ENCODE peak calls at places on chromosomes 12 and 14, in six cellular contexts. One of them, this sample, is unnamed.
A peak's percentile ranks its signal among the peaks of the same experiment; 100 is the strongest.

GRCh38 chr14:75833326-75834020 is 148.3 kb downstream of the TGFB3 start:
- DNase-seq in A549: no peak
- DNase-seq in Karpas-422: no peak
- DNase-seq in effector memory CD4-positive, alpha-beta T cell: no peak
- DNase-seq in esophagus squamous epithelium: no peak
- DNase-seq in neural progenitor cell: no peak
- DNase-seq in this sample: no peak

GRCh38 chr12:5047094-5047493 is 3.4 kb downstream of the KCNA5 start:
- DNase-seq in A549: no peak
- DNase-seq in Karpas-422: no peak
- DNase-seq in effector memory CD4-positive, alpha-beta T cell: no peak
- DNase-seq in esophagus squamous epithelium: no peak
- DNase-seq in neural progenitor cell: peak; percentile 70
- DNase-seq in this sample: no peak

GRCh38 chr12:98998697-98999299 is 353.7 kb downstream of the APAF1 start:
- DNase-seq in A549: peak; percentile 47
- DNase-seq in Karpas-422: peak; percentile 88
- DNase-seq in effector memory CD4-positive, alpha-beta T cell: no peak
- DNase-seq in esophagus squamous epithelium: no peak
- DNase-seq in neural progenitor cell: peak; percentile 45
- DNase-seq in this sample: peak; percentile 11

GRCh38 chr12:93025145-93026103 is 96.3 kb upstream of the EEA1 start:
- DNase-seq in A549: peak; percentile 59
- DNase-seq in Karpas-422: peak; percentile 72
- DNase-seq in effector memory CD4-positive, alpha-beta T cell: no peak
- DNase-seq in esophagus squamous epithelium: no peak
- DNase-seq in neural progenitor cell: peak; percentile 36
- DNase-seq in this sample: no peak

GRCh38 chr12:130634866-130635265 is 81.2 kb downstream of the RIMBP2 start:
- DNase-seq in A549: no peak
- DNase-seq in Karpas-422: no peak
- DNase-seq in effector memory CD4-positive, alpha-beta T cell: no peak
- DNase-seq in esophagus squamous epithelium: no peak
- DNase-seq in neural progenitor cell: no peak
- DNase-seq in this sample: no peak

GRCh38 chr14:104445832-104446381 is 133.7 kb upstream of the C14orf180 start:
- DNase-seq in A549: no peak
- DNase-seq in Karpas-422: no peak
- DNase-seq in effector memory CD4-positive, alpha-beta T cell: no peak
- DNase-seq in esophagus squamous epithelium: no peak
- DNase-seq in neural progenitor cell: no peak
- DNase-seq in this sample: no peak

GRCh38 chr12:3242199-3242863 is 165.2 kb downstream of the TSPAN9 start:
- DNase-seq in A549: peak; percentile 7
- DNase-seq in Karpas-422: no peak
- DNase-seq in effector memory CD4-positive, alpha-beta T cell: no peak
- DNase-seq in esophagus squamous epithelium: no peak
- DNase-seq in neural progenitor cell: no peak
- DNase-seq in this sample: no peak

GRCh38 chr12:104529130-104529874 is 72.6 kb downstream of the CHST11 start:
- DNase-seq in A549: no peak
- DNase-seq in Karpas-422: no peak
- DNase-seq in effector memory CD4-positive, alpha-beta T cell: no peak
- DNase-seq in esophagus squamous epithelium: no peak
- DNase-seq in neural progenitor cell: no peak
- DNase-seq in this sample: no peak

GRCh38 chr14:57247283-57247682 is 21.4 kb downstream of the EXOC5 start:
- DNase-seq in A549: no peak
- DNase-seq in Karpas-422: no peak
- DNase-seq in effector memory CD4-positive, alpha-beta T cell: no peak
- DNase-seq in esophagus squamous epithelium: no peak
- DNase-seq in neural progenitor cell: no peak
- DNase-seq in this sample: no peak

GRCh38 chr12:5922500-5922899 is 22.6 kb downstream of the ANO2 start:
- DNase-seq in A549: no peak
- DNase-seq in Karpas-422: no peak
- DNase-seq in effector memory CD4-positive, alpha-beta T cell: no peak
- DNase-seq in esophagus squamous epithelium: no peak
- DNase-seq in neural progenitor cell: no peak
- DNase-seq in this sample: no peak

GRCh38 chr14:34220921-34221320 is 241.1 kb downstream of the SPTSSA start:
- DNase-seq in A549: no peak
- DNase-seq in Karpas-422: peak; percentile 51
- DNase-seq in effector memory CD4-positive, alpha-beta T cell: no peak
- DNase-seq in esophagus squamous epithelium: no peak
- DNase-seq in neural progenitor cell: peak; percentile 17
- DNase-seq in this sample: no peak

GRCh38 chr14:53391156-53391555 is 238.0 kb upstream of the DDHD1 start:
- DNase-seq in A549: no peak
- DNase-seq in Karpas-422: no peak
- DNase-seq in effector memory CD4-positive, alpha-beta T cell: no peak
- DNase-seq in esophagus squamous epithelium: no peak
- DNase-seq in neural progenitor cell: no peak
- DNase-seq in this sample: no peak

GRCh38 chr14:61716956-61717355 is 21.6 kb downstream of the HIF1A start:
- DNase-seq in A549: no peak
- DNase-seq in Karpas-422: no peak
- DNase-seq in effector memory CD4-positive, alpha-beta T cell: no peak
- DNase-seq in esophagus squamous epithelium: no peak
- DNase-seq in neural progenitor cell: no peak
- DNase-seq in this sample: no peak

GRCh38 chr12:124412646-124413015 is 117.7 kb downstream of the RFLNA start:
- DNase-seq in A549: no peak
- DNase-seq in Karpas-422: no peak
- DNase-seq in effector memory CD4-positive, alpha-beta T cell: no peak
- DNase-seq in esophagus squamous epithelium: no peak
- DNase-seq in neural progenitor cell: no peak
- DNase-seq in this sample: no peak

GRCh38 chr12:2003676-2004112 is 563 bp downstream of the DCP1B start:
- DNase-seq in A549: no peak
- DNase-seq in Karpas-422: no peak
- DNase-seq in effector memory CD4-positive, alpha-beta T cell: no peak
- DNase-seq in esophagus squamous epithelium: no peak
- DNase-seq in neural progenitor cell: no peak
- DNase-seq in this sample: no peak

GRCh38 chr12:107684990-107685359 is 624 bp upstream of the PWP1 start:
- DNase-seq in A549: peak; percentile 71
- DNase-seq in Karpas-422: peak; percentile 70
- DNase-seq in effector memory CD4-positive, alpha-beta T cell: no peak
- DNase-seq in esophagus squamous epithelium: no peak
- DNase-seq in neural progenitor cell: peak; percentile 36
- DNase-seq in this sample: no peak

GRCh38 chr12:80704430-80704829 is 3.0 kb upstream of the MYF6 start:
- DNase-seq in A549: no peak
- DNase-seq in Karpas-422: no peak
- DNase-seq in effector memory CD4-positive, alpha-beta T cell: no peak
- DNase-seq in esophagus squamous epithelium: no peak
- DNase-seq in neural progenitor cell: no peak
- DNase-seq in this sample: no peak

GRCh38 chr12:110532644-110533043 is 30.5 kb downstream of the RAD9B start:
- DNase-seq in A549: no peak
- DNase-seq in Karpas-422: no peak
- DNase-seq in effector memory CD4-positive, alpha-beta T cell: no peak
- DNase-seq in esophagus squamous epithelium: no peak
- DNase-seq in neural progenitor cell: no peak
- DNase-seq in this sample: no peak
- H3K4me1 ChIP-seq in A549: peaks cover 15% of the 10 kb centered on the region
- H3K4me1 ChIP-seq in Karpas-422: peaks cover 77% of the 10 kb centered on the region
- H3K4me1 ChIP-seq in effector memory CD4-positive, alpha-beta T cell: no peaks in the 10 kb centered on the region
- H3K4me1 ChIP-seq in esophagus squamous epithelium: peaks cover 13% of the 10 kb centered on the region
- H3K4me1 ChIP-seq in neural progenitor cell: no peaks in the 10 kb centered on the region
- H3K4me1 ChIP-seq in this sample: no peaks in the 10 kb centered on the region

DNA sequence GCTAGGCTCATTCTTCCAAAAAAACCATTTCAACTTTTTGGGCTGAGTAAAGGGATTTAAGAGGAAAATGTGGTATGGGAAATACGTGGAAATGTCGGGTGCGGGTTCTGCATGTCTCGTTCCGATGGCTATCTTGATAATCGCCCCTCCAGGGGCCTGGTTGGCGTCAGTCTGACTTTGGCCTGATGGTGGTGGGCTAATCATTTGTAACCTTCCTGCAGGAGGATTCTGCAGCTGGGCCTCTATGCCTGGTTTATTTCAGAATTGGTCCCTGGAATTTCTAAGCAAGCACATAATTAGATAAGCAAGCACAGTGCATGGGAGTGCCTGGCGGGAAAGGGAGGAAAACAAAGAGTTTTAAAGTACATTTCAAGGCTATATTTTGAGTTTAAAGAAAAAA is 14.8 kb upstream of the SLC4A8 start:
- DNase-seq in A549: no peak
- DNase-seq in Karpas-422: no peak
- DNase-seq in effector memory CD4-positive, alpha-beta T cell: no peak
- DNase-seq in esophagus squamous epithelium: no peak
- DNase-seq in neural progenitor cell: no peak
- DNase-seq in this sample: no peak
- H3K4me3 ChIP-seq in A549: no peak overlapping the region
- H3K4me3 ChIP-seq in Karpas-422: no peak overlapping the region
- H3K4me3 ChIP-seq in effector memory CD4-positive, alpha-beta T cell: no peak overlapping the region
- H3K4me3 ChIP-seq in esophagus squamous epithelium: no peak overlapping the region
- H3K4me3 ChIP-seq in neural progenitor cell: no peak overlapping the region
- H3K4me3 ChIP-seq in this sample: no peak overlapping the region

DNA sequence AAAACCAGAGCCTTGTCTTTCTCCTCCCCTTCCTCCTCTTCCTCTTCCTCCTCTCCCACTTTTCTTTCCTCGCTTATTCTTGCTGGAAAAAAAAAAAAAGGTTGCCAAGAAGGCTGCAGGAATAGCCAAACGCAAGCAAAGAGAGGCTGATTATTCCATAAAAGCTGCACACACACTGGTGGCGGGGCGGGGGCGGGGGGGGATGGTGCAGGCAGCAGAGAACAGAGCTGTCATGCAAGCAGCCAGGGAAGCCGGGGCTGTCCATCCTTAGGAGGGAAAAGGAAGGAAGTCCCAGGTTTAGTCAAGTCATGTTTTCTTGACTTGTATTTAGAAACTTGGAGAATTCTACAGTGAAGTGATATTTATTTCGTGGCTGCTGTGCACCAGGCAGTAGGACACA is 56.8 kb upstream of the SCN8A start:
- DNase-seq in A549: no peak
- DNase-seq in Karpas-422: no peak
- DNase-seq in effector memory CD4-positive, alpha-beta T cell: no peak
- DNase-seq in esophagus squamous epithelium: no peak
- DNase-seq in neural progenitor cell: no peak
- DNase-seq in this sample: no peak
- H3K27ac ChIP-seq in A549: no peak overlapping the region
- H3K27ac ChIP-seq in Karpas-422: no peak overlapping the region
- H3K27ac ChIP-seq in effector memory CD4-positive, alpha-beta T cell: no peak overlapping the region
- H3K27ac ChIP-seq in esophagus squamous epithelium: no peak overlapping the region
- H3K27ac ChIP-seq in neural progenitor cell: no peak overlapping the region
- H3K27ac ChIP-seq in this sample: no peak overlapping the region

GRCh38 chr14:68364823-68365222 is 428.0 kb downstream of the ZFP36L1 start:
- DNase-seq in A549: no peak
- DNase-seq in Karpas-422: no peak
- DNase-seq in effector memory CD4-positive, alpha-beta T cell: no peak
- DNase-seq in esophagus squamous epithelium: no peak
- DNase-seq in neural progenitor cell: no peak
- DNase-seq in this sample: no peak
- H3K4me1 ChIP-seq in A549: peaks cover 29% of the 10 kb centered on the region
- H3K4me1 ChIP-seq in Karpas-422: no peaks in the 10 kb centered on the region
- H3K4me1 ChIP-seq in effector memory CD4-positive, alpha-beta T cell: peaks cover 18% of the 10 kb centered on the region
- H3K4me1 ChIP-seq in esophagus squamous epithelium: peaks cover 3% of the 10 kb centered on the region
- H3K4me1 ChIP-seq in neural progenitor cell: peaks cover 51% of the 10 kb centered on the region
- H3K4me1 ChIP-seq in this sample: peaks cover 30% of the 10 kb centered on the region

DNA sequence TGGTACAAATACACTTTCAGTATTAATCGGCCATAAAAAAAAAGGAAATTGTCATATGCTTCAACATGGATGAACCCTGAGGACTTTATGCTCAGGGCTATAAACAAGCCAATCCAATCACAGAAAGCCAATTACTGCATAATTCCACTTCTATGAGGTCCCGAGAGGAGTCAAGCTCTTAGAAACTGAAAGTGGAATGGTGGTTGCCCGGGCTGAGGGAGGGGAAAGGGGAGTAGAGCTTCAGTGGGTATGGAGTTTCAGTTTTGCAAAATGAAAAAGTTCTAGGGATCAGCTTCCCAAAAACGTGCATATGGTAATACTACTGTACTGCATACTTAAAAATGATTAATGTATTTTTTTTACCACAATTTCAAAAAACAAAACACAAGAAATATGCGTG is 52.0 kb downstream of the RNF34 start:
- DNase-seq in A549: no peak
- DNase-seq in Karpas-422: no peak
- DNase-seq in effector memory CD4-positive, alpha-beta T cell: no peak
- DNase-seq in esophagus squamous epithelium: no peak
- DNase-seq in neural progenitor cell: no peak
- DNase-seq in this sample: no peak
- H3K4me3 ChIP-seq in A549: no peak overlapping the region
- H3K4me3 ChIP-seq in Karpas-422: no peak overlapping the region
- H3K4me3 ChIP-seq in effector memory CD4-positive, alpha-beta T cell: no peak overlapping the region
- H3K4me3 ChIP-seq in esophagus squamous epithelium: peak overlapping the region; percentile 29
- H3K4me3 ChIP-seq in neural progenitor cell: no peak overlapping the region
- H3K4me3 ChIP-seq in this sample: no peak overlapping the region

DNA sequence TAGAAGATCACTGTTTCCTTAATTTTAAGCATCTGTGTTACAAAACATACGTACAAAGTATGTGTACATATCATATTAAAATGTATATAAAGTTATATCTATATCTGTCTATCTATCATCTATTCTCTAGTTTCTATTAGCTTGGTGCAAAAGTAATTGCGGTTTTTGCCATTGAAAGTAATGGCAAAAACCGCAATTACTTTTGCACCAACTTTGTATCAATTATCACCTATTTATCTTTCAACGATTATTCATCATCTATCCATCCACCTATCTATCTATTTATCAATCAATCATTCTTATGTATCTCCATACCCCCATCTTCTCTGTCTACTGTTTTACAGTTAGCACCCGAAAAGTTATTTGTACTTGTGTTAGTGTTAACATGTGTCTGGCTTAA is 447.6 kb downstream of the NRXN3 start:
- DNase-seq in A549: no peak
- DNase-seq in Karpas-422: no peak
- DNase-seq in effector memory CD4-positive, alpha-beta T cell: no peak
- DNase-seq in esophagus squamous epithelium: no peak
- DNase-seq in neural progenitor cell: no peak
- DNase-seq in this sample: no peak
- H3K27ac ChIP-seq in A549: no peak overlapping the region
- H3K27ac ChIP-seq in Karpas-422: no peak overlapping the region
- H3K27ac ChIP-seq in effector memory CD4-positive, alpha-beta T cell: no peak overlapping the region
- H3K27ac ChIP-seq in esophagus squamous epithelium: no peak overlapping the region
- H3K27ac ChIP-seq in neural progenitor cell: no peak overlapping the region
- H3K27ac ChIP-seq in this sample: no peak overlapping the region

DNA sequence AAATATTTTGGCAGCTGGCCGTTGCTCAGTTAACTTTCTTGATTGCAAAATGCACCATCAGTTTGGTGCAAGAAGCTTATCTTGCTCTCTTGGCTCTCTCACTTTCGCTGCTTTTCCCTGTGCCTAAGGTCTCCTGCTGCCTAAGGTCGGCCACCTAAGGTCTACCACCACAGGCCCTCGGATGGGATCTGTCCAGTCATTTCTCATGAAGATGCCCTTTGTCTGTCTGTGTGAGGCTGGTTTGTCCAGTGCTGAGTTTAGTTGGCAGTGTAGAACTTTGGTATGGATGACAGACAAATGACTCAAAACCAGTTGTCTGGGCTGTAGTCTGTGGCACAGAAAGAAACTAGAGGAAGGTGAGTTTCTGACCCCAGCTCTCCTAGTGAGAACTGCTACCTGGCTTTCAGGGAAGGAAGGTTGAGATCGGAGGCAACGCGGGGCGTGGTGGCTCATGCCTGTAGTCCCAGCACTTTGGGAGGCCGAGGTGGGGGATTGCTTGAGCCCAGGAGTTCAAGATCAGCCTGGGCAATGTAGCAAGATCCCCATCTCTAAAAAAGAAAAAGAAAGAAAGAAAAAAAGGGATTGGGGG is 2.6 kb downstream of the MLXIP start:
- DNase-seq in A549: no peak
- DNase-seq in Karpas-422: no peak
- DNase-seq in effector memory CD4-positive, alpha-beta T cell: no peak
- DNase-seq in esophagus squamous epithelium: no peak
- DNase-seq in neural progenitor cell: no peak
- DNase-seq in this sample: no peak
- H3K4me1 ChIP-seq in A549: peaks cover 42% of the 10 kb centered on the region
- H3K4me1 ChIP-seq in Karpas-422: peaks cover 55% of the 10 kb centered on the region
- H3K4me1 ChIP-seq in effector memory CD4-positive, alpha-beta T cell: peaks cover 37% of the 10 kb centered on the region
- H3K4me1 ChIP-seq in esophagus squamous epithelium: peaks cover 18% of the 10 kb centered on the region
- H3K4me1 ChIP-seq in neural progenitor cell: peaks cover 19% of the 10 kb centered on the region
- H3K4me1 ChIP-seq in this sample: peaks cover 48% of the 10 kb centered on the region

This sample was measured in CD4-positive, CD25-positive, alpha-beta regulatory T cell.